ENCODE peak calls at places on chromosomes 1 and 21, in six cellular contexts. K is hepatocyte, B is endothelial cell of umbilical vein, O is pancreas, R is heart left ventricle, P is ovary. J is an unnamed sample.

GRCh38 chr1:24364605-24364974 is 45.4 kb downstream of the GRHL3 start:
- DNase-seq in K (no peak), B (no peak), O (no peak), R (no peak), P (no peak), J (no peak)

GRCh38 chr1:29196863-29197589 is 15.3 kb upstream of the SRSF4 start:
- DNase-seq in K (no peak), B (no peak), O (no peak), R (no peak), P (no peak), J (no peak)

GRCh38 chr1:21619041-21619947 is 49.9 kb downstream of the RAP1GAP start:
- DNase-seq in K (peak; percentile 67), B (no peak), O (peak; percentile 86), R (no peak), P (peak; percentile 43), J (no peak)

GRCh38 chr1:192668434-192668983 is 32.6 kb downstream of the RGS13 start:
- DNase-seq in K (peak; percentile 44), B (no peak), O (no peak), R (no peak), P (no peak), J (no peak)

GRCh38 chr1:66606359-66607142 is 72.6 kb downstream of the SGIP1 start:
- DNase-seq in K (no peak), B (no peak), O (no peak), R (no peak), P (no peak), J (no peak)

GRCh38 chr1:111030590-111030989 is 66.9 kb upstream of the LRIF1 start:
- DNase-seq in K (peak; percentile 68), B (peak; percentile 50), O (no peak), R (peak; percentile 13), P (no peak), J (peak; percentile 50)

GRCh38 chr1:212060632-212061472 is 25.3 kb downstream of the DTL start:
- DNase-seq in K (no peak), B (no peak), O (no peak), R (no peak), P (no peak), J (no peak)

GRCh38 chr1:6466023-6466422 is at the start of gene TNFRSF25:
- DNase-seq in K (no peak), B (no peak), O (peak; percentile 58), R (no peak), P (no peak), J (no peak)

GRCh38 chr1:91720044-91720443 is 165.9 kb downstream of the TGFBR3 start:
- DNase-seq in K (no peak), B (no peak), O (no peak), R (no peak), P (no peak), J (no peak)

GRCh38 chr1:225809842-225810578 is at the start of gene EPHX1:
- DNase-seq in K (peak; percentile 92), B (peak; percentile 85), O (peak; percentile 95), R (peak; percentile 93), P (peak; percentile 91), J (peak; percentile 91)

GRCh38 chr1:33880298-33880697 is 16.4 kb downstream of the HMGB4 start:
- DNase-seq in K (no peak), B (no peak), O (no peak), R (no peak), P (no peak), J (no peak)

GRCh38 chr1:64929221-64929620 is 37.1 kb downstream of the JAK1 start:
- DNase-seq in K (no peak), B (no peak), O (no peak), R (no peak), P (no peak), J (no peak)

GRCh38 chr1:147641695-147642592 is 28.4 kb downstream of the ACP6 start:
- DNase-seq in K (peak; percentile 71), B (peak; percentile 56), O (no peak), R (peak; percentile 49), P (no peak), J (peak; percentile 49)

GRCh38 chr1:172040466-172040865 is 199.2 kb downstream of the DNM3 start:
- DNase-seq in K (no peak), B (peak; percentile 80), O (no peak), R (no peak), P (no peak), J (no peak)

GRCh38 chr1:76587213-76587612 is 280.1 kb upstream of the ST6GALNAC5 start:
- DNase-seq in K (peak; percentile 5), B (no peak), O (no peak), R (no peak), P (no peak), J (no peak)

GRCh38 chr1:66761273-66761672 is 9.0 kb downstream of the DYNLT5 start:
- DNase-seq in K (peak; percentile 15), B (no peak), O (no peak), R (no peak), P (no peak), J (no peak)

GRCh38 chr1:94670273-94670672 is 128.7 kb upstream of the F3 start:
- DNase-seq in K (no peak), B (no peak), O (no peak), R (no peak), P (no peak), J (no peak)

GRCh38 chr1:240258910-240259309 is 167.2 kb downstream of the FMN2 start:
- DNase-seq in K (no peak), B (no peak), O (no peak), R (no peak), P (no peak), J (no peak)

GRCh38 chr21:34965200-34966174 is 83.6 kb downstream of the RUNX1 start:
- DNase-seq in K (no peak), B (no peak), O (no peak), R (no peak), P (no peak), J (peak; percentile 30)

GRCh38 chr1:8155528-8156186 is 129.5 kb upstream of the ERRFI1 start:
- DNase-seq in K (peak; percentile 17), B (no peak), O (no peak), R (no peak), P (no peak), J (no peak)

GRCh38 chr1:100597784-100598183 is 59.8 kb downstream of the GPR88 start:
- DNase-seq in K (no peak), B (no peak), O (no peak), R (no peak), P (no peak), J (peak; percentile 16)

GRCh38 chr1:162042361-162042760 is 18.7 kb upstream of the OLFML2B start:
- DNase-seq in K (no peak), B (no peak), O (no peak), R (no peak), P (no peak), J (no peak)

GRCh38 chr21:41446571-41446970 is 20.5 kb downstream of the MX1 start:
- DNase-seq in K (no peak), B (no peak), O (no peak), R (no peak), P (no peak), J (no peak)

GRCh38 chr1:93663191-93663614 is 18.4 kb downstream of the BCAR3 start:
- DNase-seq in K (no peak), B (no peak), O (no peak), R (no peak), P (no peak), J (no peak)

GRCh38 chr1:207067695-207068094 is 14.6 kb downstream of the PFKFB2 start:
- DNase-seq in K (no peak), B (no peak), O (no peak), R (no peak), P (no peak), J (no peak)

GRCh38 chr1:58854576-58854975 is 70.7 kb upstream of the JUN start:
- DNase-seq in K (no peak), B (no peak), O (no peak), R (no peak), P (no peak), J (no peak)

GRCh38 chr1:1294250-1294890 is 13.4 kb downstream of the ACAP3 start:
- DNase-seq in K (no peak), B (no peak), O (peak; percentile 81), R (no peak), P (no peak), J (no peak)

GRCh38 chr1:27133158-27133557 is 21.8 kb downstream of the SLC9A1 start:
- DNase-seq in K (no peak), B (no peak), O (no peak), R (no peak), P (no peak), J (no peak)

GRCh38 chr21:32732544-32732943 is 4.7 kb upstream of the SYNJ1 start:
- DNase-seq in K (no peak), B (no peak), O (no peak), R (no peak), P (no peak), J (no peak)

GRCh38 chr1:26225033-26225831 is 8.8 kb upstream of the CEP85 start:
- DNase-seq in K (peak; percentile 88), B (peak; percentile 49), O (peak; percentile 93), R (peak; percentile 66), P (peak; percentile 64), J (peak; percentile 89)

GRCh38 chr1:53766766-53767409 is 27.9 kb upstream of the GLIS1 start:
- DNase-seq in K (no peak), B (peak; percentile 69), O (no peak), R (no peak), P (no peak), J (no peak)

GRCh38 chr1:81030441-81030840 is 770.3 kb upstream of the ADGRL2 start:
- DNase-seq in K (no peak), B (no peak), O (no peak), R (no peak), P (no peak), J (no peak)
- H3K9me3 ChIP-seq in K (no peaks in the 10 kb centered on the region), B (no peaks in the 10 kb centered on the region), O (no peaks in the 10 kb centered on the region), R (no peaks in the 10 kb centered on the region), P (no peaks in the 10 kb centered on the region), J (no peaks in the 10 kb centered on the region)

DNA sequence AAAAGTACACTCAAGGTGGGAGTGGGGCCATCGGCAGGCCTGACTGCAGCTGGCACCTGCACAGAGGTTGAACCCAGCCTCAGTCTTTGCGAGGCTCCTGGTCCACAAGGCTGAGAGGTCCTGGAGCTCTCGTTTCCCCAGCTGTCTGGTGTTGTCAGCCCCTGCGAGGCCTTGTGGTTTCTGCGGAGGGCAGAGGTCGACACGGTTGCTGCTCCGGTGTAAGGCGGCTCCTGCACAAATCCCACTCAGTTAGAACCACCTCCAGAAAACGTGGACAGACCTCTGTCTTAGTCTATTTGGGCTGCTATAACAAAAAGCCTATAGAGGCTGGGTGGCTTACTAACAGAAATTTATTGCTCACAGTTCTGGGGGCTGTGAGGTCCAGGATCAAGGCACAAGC is 5.8 kb downstream of the KIAA1614 start:
- DNase-seq in K (no peak), B (no peak), O (no peak), R (no peak), P (no peak), J (no peak)
- H3K4me3 ChIP-seq in K (no peak overlapping the region), B (no peak overlapping the region), O (no peak overlapping the region), R (no peak overlapping the region), P (no peak overlapping the region), J (no peak overlapping the region)

GRCh38 chr1:218156602-218157001 is 128.5 kb upstream of the RRP15 start:
- DNase-seq in K (peak; percentile 63), B (no peak), O (peak; percentile 42), R (no peak), P (no peak), J (no peak)
- TF ChIP-seq CTCF in K (peak; percentile 14), B (no peak), O (no peak), R (no peak), P (no peak), J (no peak)

DNA sequence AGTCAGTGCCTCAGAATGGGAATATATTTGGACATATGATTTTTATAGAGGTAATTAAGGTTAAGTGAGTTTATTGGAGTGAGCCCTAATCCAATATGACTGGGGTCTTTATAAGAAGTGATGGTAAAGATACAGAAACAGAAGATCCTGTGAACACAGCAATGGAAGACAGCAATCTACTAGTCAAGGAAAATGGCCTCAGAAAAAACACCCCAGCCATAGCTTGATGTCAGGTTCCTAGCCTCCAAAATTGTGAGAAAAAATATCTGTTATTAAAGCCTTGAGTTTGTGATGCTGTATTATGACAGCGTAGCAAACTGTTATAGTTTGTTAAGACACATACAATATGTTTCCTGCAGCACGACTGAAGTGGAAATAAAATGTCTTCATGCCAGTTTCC is 72.2 kb downstream of the JMJD4 start:
- DNase-seq in K (no peak), B (no peak), O (no peak), R (no peak), P (no peak), J (no peak)
- H3K9me3 ChIP-seq in K (peaks cover 61% of the 10 kb centered on the region), B (peaks cover 22% of the 10 kb centered on the region), O (no peaks in the 10 kb centered on the region), R (peaks cover 100% of the 10 kb centered on the region), P (peaks cover 4% of the 10 kb centered on the region), J (no peaks in the 10 kb centered on the region)